ENCODE peak calls at places on chromosome 4, in ten cellular contexts. D, O, M, J, N, R, L, B, I and S are unnamed samples.

GRCh38 chr4:27366424-27366823 is 505.8 kb downstream of the STIM2 start:
- DNase-seq in D (no peak), O (no peak), M (peak; percentile 89), J (peak; percentile 91), N (no peak), R (no peak), L (peak; percentile 61), B (no peak), I (peak; percentile 65), S (no peak)

GRCh38 chr4:126839066-126839465 is 793.7 kb upstream of the INTU start:
- DNase-seq in D (no peak), O (no peak), M (peak; percentile 21), J (peak; percentile 26), N (no peak), R (no peak), L (peak; percentile 35), B (no peak), I (peak; percentile 21), S (no peak)

GRCh38 chr4:68129793-68130192 is at the start of gene TMPRSS11F:
- DNase-seq in D (no peak), O (no peak), M (no peak), J (no peak), N (no peak), R (no peak), L (no peak), B (no peak), I (no peak), S (no peak)

GRCh38 chr4:139913995-139914394 is 240.0 kb downstream of the MAML3 start:
- DNase-seq in D (no peak), O (no peak), M (peak; percentile 88), J (peak; percentile 28), N (no peak), R (no peak), L (peak; percentile 72), B (no peak), I (peak; percentile 82), S (no peak)

GRCh38 chr4:48268956-48269860 is at the start of gene TEC:
- DNase-seq in D (no peak), O (peak; percentile 59), M (no peak), J (no peak), N (peak; percentile 38), R (peak; percentile 45), L (peak; percentile 21), B (peak; percentile 34), I (no peak), S (peak; percentile 35)

GRCh38 chr4:8359193-8359592 is 81.3 kb downstream of the ACOX3 start:
- DNase-seq in D (no peak), O (no peak), M (no peak), J (no peak), N (no peak), R (no peak), L (no peak), B (no peak), I (no peak), S (no peak)

GRCh38 chr4:133624744-133625143 is 475.6 kb downstream of the PCDH10 start:
- DNase-seq in D (no peak), O (no peak), M (no peak), J (no peak), N (peak; percentile 1), R (no peak), L (no peak), B (no peak), I (no peak), S (no peak)

GRCh38 chr4:16123356-16124084 is 39.7 kb upstream of the PROM1 start:
- DNase-seq in D (no peak), O (no peak), M (no peak), J (no peak), N (no peak), R (no peak), L (no peak), B (no peak), I (no peak), S (no peak)

GRCh38 chr4:113355550-113356371 is 306.3 kb downstream of the ANK2 start:
- DNase-seq in D (no peak), O (no peak), M (peak; percentile 92), J (peak; percentile 84), N (no peak), R (peak; percentile 22), L (peak; percentile 95), B (no peak), I (peak; percentile 94), S (no peak)

GRCh38 chr4:680931-681645 is 6.7 kb downstream of the MYL5 start:
- DNase-seq in D (peak; percentile 93), O (no peak), M (peak; percentile 35), J (no peak), N (no peak), R (peak; percentile 78), L (no peak), B (no peak), I (peak; percentile 53), S (no peak)

GRCh38 chr4:98092833-98093439 is 50.3 kb downstream of the STPG2 start:
- DNase-seq in D (no peak), O (no peak), M (peak; percentile 38), J (peak; percentile 11), N (no peak), R (no peak), L (peak; percentile 41), B (peak; percentile 24), I (peak; percentile 32), S (no peak)

GRCh38 chr4:65508169-65508568 is 162.1 kb downstream of the EPHA5 start:
- DNase-seq in D (no peak), O (no peak), M (peak; percentile 81), J (peak; percentile 73), N (no peak), R (no peak), L (peak; percentile 88), B (no peak), I (peak; percentile 67), S (no peak)

GRCh38 chr4:140408974-140409373 is 18.5 kb downstream of the CLGN start:
- DNase-seq in D (no peak), O (no peak), M (no peak), J (no peak), N (no peak), R (no peak), L (no peak), B (no peak), I (no peak), S (no peak)

GRCh38 chr4:39621582-39621981 is 17.1 kb downstream of the SMIM14 start:
- DNase-seq in D (no peak), O (peak; percentile 53), M (peak; percentile 68), J (no peak), N (no peak), R (no peak), L (peak; percentile 89), B (no peak), I (peak; percentile 74), S (no peak)

GRCh38 chr4:37568494-37568893 is 117.7 kb downstream of the RELL1 start:
- DNase-seq in D (no peak), O (no peak), M (no peak), J (no peak), N (no peak), R (no peak), L (no peak), B (no peak), I (no peak), S (no peak)

GRCh38 chr4:39039108-39039507 is 6.9 kb upstream of the TMEM156 start:
- DNase-seq in D (no peak), O (no peak), M (no peak), J (no peak), N (no peak), R (no peak), L (no peak), B (no peak), I (no peak), S (no peak)

GRCh38 chr4:40301592-40301991 is 33.5 kb upstream of the CHRNA9 start:
- DNase-seq in D (peak; percentile 23), O (no peak), M (no peak), J (no peak), N (no peak), R (no peak), L (no peak), B (peak; percentile 98), I (no peak), S (no peak)

GRCh38 chr4:66108898-66109297 is 438.6 kb upstream of the EPHA5 start:
- DNase-seq in D (no peak), O (no peak), M (peak; percentile 6), J (no peak), N (no peak), R (no peak), L (peak; percentile 3), B (no peak), I (no peak), S (no peak)

GRCh38 chr4:177728361-177729152 is 286.3 kb upstream of the AGA start:
- DNase-seq in D (peak; percentile 10), O (no peak), M (no peak), J (no peak), N (no peak), R (no peak), L (no peak), B (no peak), I (no peak), S (no peak)

GRCh38 chr4:142844782-142845181 is 1.3 kb downstream of the INPP4B start:
- DNase-seq in D (no peak), O (no peak), M (no peak), J (no peak), N (no peak), R (no peak), L (no peak), B (no peak), I (no peak), S (no peak)
- H3K4me3 ChIP-seq in D (no peak overlapping the region), O (no peak overlapping the region), M (no peak overlapping the region), J (no peak overlapping the region), N (peak overlapping the region; percentile 68), R (peak overlapping the region; percentile 81), L (no peak overlapping the region), B (no peak overlapping the region), I (no peak overlapping the region), S (peak overlapping the region; percentile 78)

GRCh38 chr4:108774809-108775530 is 12.1 kb upstream of the ETNPPL start:
- DNase-seq in D (no peak), O (peak; percentile 81), M (no peak), J (no peak), N (no peak), R (peak; percentile 64), L (no peak), B (no peak), I (no peak), S (no peak)
- TF ChIP-seq CTCF in D (no peak), O (peak; percentile 26), M (no peak), J (no peak), N (no peak), R (peak; percentile 59), L (no peak), B (no peak), I (no peak), S (no peak)

DNA sequence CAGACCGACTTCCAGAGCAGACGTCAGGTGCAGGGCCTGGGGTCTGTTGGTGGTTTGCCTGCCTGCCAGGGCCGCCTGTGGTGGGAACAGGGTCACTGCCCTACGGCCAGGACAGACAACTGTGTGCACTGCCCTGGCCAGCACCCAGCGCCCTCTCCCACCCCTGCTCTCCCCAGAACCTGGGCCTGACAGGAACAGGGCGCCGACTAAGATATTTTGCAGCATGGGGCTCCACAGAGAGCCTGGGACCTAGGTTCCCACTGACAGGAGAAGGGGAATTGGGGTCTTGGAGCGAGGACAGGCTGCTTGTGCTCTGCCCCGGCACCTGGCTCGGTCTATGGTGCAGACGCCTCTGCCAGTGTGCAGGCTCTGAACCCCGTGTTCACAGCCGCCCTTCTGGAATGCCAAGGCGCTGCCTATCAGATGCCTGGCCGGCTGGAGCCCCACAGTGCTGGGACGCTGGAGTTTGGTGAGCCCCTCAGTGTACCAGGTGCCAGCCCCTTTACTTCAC is 113.5 kb upstream of the LRPAP1 start:
- DNase-seq in D (peak; percentile 56), O (no peak), M (no peak), J (no peak), N (no peak), R (no peak), L (no peak), B (no peak), I (no peak), S (no peak)
- H3K4me3 ChIP-seq in D (no peak overlapping the region), O (no peak overlapping the region), M (no peak overlapping the region), J (no peak overlapping the region), N (no peak overlapping the region), R (no peak overlapping the region), L (no peak overlapping the region), B (no peak overlapping the region), I (no peak overlapping the region), S (no peak overlapping the region)

GRCh38 chr4:100095729-100096595 is 94.3 kb downstream of the DDIT4L start:
- DNase-seq in D (no peak), O (peak; percentile 56), M (peak; percentile 80), J (peak; percentile 55), N (peak; percentile 26), R (peak; percentile 52), L (peak; percentile 87), B (peak; percentile 53), I (peak; percentile 88), S (no peak)
- TF ChIP-seq CTCF in D (peak; percentile 50), O (peak; percentile 57), M (peak; percentile 93), J (peak; percentile 91), N (peak; percentile 43), R (peak; percentile 85), L (peak; percentile 83), B (peak; percentile 73), I (peak; percentile 90), S (peak; percentile 59)